ENCODE peak calls at places on chromosomes 5 and 9, in six cellular contexts. V is mesothelial cell of epicardium; K is ELR; O is midbrain; P is NCI-H1436 treated with DMSO at 0.1 percent for 48 hours; R is activated CD8-positive, alpha-beta memory T cell treated with anti-CD3 and anti-CD28 coated beads for 4 hours. N is an unnamed sample.
A peak's percentile ranks its signal among the peaks of the same experiment; 100 is the strongest.

GRCh38 chr5:143376911-143377838 is 26.3 kb downstream of the NR3C1 start:
- DNase-seq in V (no peak), P (no peak), O (no peak), K (peak; percentile 88), R (no peak), N (peak; percentile 19)

GRCh38 chr5:86546582-86546981 is 71.2 kb upstream of the COX7C start:
- DNase-seq in V (no peak), K (no peak), R (no peak), O (no peak), P (no peak), N (no peak)

GRCh38 chr9:132488611-132489010 is 78.6 kb downstream of the CFAP77 start:
- DNase-seq in O (no peak), V (no peak), P (no peak), R (no peak), K (no peak), N (peak; percentile 25)

GRCh38 chr9:120890415-120891254 is 13.6 kb upstream of the PHF19 start:
- DNase-seq in K (no peak), O (no peak), P (no peak), V (no peak), R (no peak), N (no peak)

GRCh38 chr9:3343671-3344070 is 182.1 kb downstream of the RFX3 start:
- DNase-seq in V (no peak), K (peak; percentile 5), P (no peak), R (no peak), O (no peak), N (no peak)

GRCh38 chr9:119157196-119157595 is 212.0 kb downstream of the BRINP1 start:
- DNase-seq in P (no peak), O (no peak), K (no peak), V (no peak), R (no peak), N (no peak)

GRCh38 chr5:93920956-93921355 is 179.6 kb upstream of the POU5F2 start:
- DNase-seq in O (no peak), K (no peak), P (no peak), V (no peak), R (no peak), N (no peak)

GRCh38 chr9:297104-297794 is 82.6 kb downstream of the DOCK8 start:
- DNase-seq in P (no peak), O (peak; percentile 32), R (no peak), K (no peak), V (no peak), N (no peak)

GRCh38 chr5:68379275-68380026 is 163.9 kb downstream of the PIK3R1 start:
- DNase-seq in R (no peak), O (no peak), V (no peak), K (no peak), P (no peak), N (no peak)

GRCh38 chr5:176447538-176447981 is 625 bp upstream of the FAF2 start:
- DNase-seq in R (no peak), P (no peak), K (no peak), O (no peak), V (no peak), N (no peak)

GRCh38 chr5:59367791-59368394 is 525.6 kb downstream of the PDE4D start:
- DNase-seq in V (no peak), R (no peak), O (peak; percentile 79), P (no peak), K (peak; percentile 68), N (peak; percentile 82)

GRCh38 chr5:93249651-93250289 is 331.2 kb downstream of the NR2F1-AS1 start:
- DNase-seq in O (no peak), K (peak; percentile 36), R (no peak), V (no peak), P (no peak), N (peak; percentile 60)

GRCh38 chr5:38265546-38266179 is 7.3 kb downstream of the EGFLAM start:
- DNase-seq in V (peak; percentile 58), R (no peak), O (peak; percentile 65), K (peak; percentile 66), P (no peak), N (peak; percentile 90)

GRCh38 chr5:6714221-6715041 is 1.2 kb downstream of the TENT4A start:
- DNase-seq in P (no peak), R (no peak), O (no peak), V (no peak), K (peak; percentile 47), N (peak; percentile 90)

GRCh38 chr5:150140830-150141229 is 14.8 kb downstream of the PDGFRB start:
- DNase-seq in P (no peak), K (peak; percentile 85), O (no peak), V (no peak), R (no peak), N (no peak)

GRCh38 chr5:56085205-56085604 is 90.4 kb upstream of the IL6ST start:
- DNase-seq in K (peak; percentile 15), V (no peak), P (no peak), R (no peak), O (no peak), N (no peak)

GRCh38 chr5:176174345-176175025 is 63.7 kb upstream of the SIMC1 start:
- DNase-seq in O (no peak), P (no peak), R (no peak), V (no peak), K (no peak), N (no peak)

GRCh38 chr5:149837680-149838269 is 106.8 kb downstream of the PDE6A start:
- DNase-seq in R (no peak), V (peak; percentile 42), O (peak; percentile 63), K (peak; percentile 82), P (no peak), N (peak; percentile 97)

GRCh38 chr5:141866111-141866510 is 12.1 kb downstream of the PCDH1 start:
- DNase-seq in P (no peak), R (no peak), V (no peak), K (no peak), O (peak; percentile 90), N (peak; percentile 41)

GRCh38 chr5:19927170-19927569 is 60.8 kb downstream of the CDH18 start:
- DNase-seq in R (no peak), V (no peak), K (no peak), P (no peak), O (no peak), N (no peak)

GRCh38 chr9:35658144-35658893 is at the start of gene CCDC107:
- DNase-seq in P (no peak), O (peak; percentile 95), R (peak; percentile 60), K (peak; percentile 86), V (peak; percentile 89), N (peak; percentile 96)